ENCODE peak calls at places on chromosomes 12 and 14, in eight cellular contexts. P is T-helper 17 cell; Q is activated CD4-positive, alpha-beta T cell treated with anti-CD3 and anti-CD28 coated beads, Interleukin-2, amount 10 ng/mL, durations not matched to agents 7 days and 5 days; Y is C1 segment of cervical spinal cord; A is NCI-H345; U is H7; J is T47D; G is T-cell. W is an unnamed sample.

GRCh38 chr12:120849765-120850164 is 54.4 kb downstream of the SPPL3 start:
- DNase-seq in P (no peak), Y (no peak), A (no peak), G (no peak), Q (no peak), U (no peak), J (peak), W (no peak)

GRCh38 chr12:26787125-26787495 is 45.9 kb downstream of the ITPR2 start:
- DNase-seq in Y (no peak), A (no peak), P (no peak), U (no peak), J (no peak), G (no peak), Q (no peak), W (no peak)

GRCh38 chr14:34554540-34555250 is 15.2 kb upstream of the EAPP start:
- DNase-seq in U (peak), Y (no peak), J (peak), A (no peak), P (no peak), G (no peak), Q (peak), W (no peak)

GRCh38 chr12:8554451-8555195 is 13.9 kb upstream of the CLEC4E start:
- DNase-seq in Q (no peak), P (no peak), G (no peak), Y (no peak), A (no peak), U (no peak), J (no peak), W (no peak)

GRCh38 chr12:94091624-94092023 is 56.8 kb upstream of the PLXNC1 start:
- DNase-seq in P (no peak), A (no peak), J (no peak), G (no peak), Y (no peak), Q (no peak), U (no peak), W (no peak)

GRCh38 chr12:112018571-112019237 is 5.5 kb downstream of the ERP29 start:
- DNase-seq in U (no peak), Q (no peak), G (no peak), J (no peak), P (no peak), A (no peak), Y (no peak), W (no peak)

GRCh38 chr12:89453579-89453978 is 71.0 kb downstream of the GALNT4 start:
- DNase-seq in Q (no peak), G (no peak), U (no peak), A (no peak), J (no peak), Y (no peak), P (no peak), W (no peak)

GRCh38 chr12:71009414-71010142 is 89.0 kb upstream of the PTPRR start:
- DNase-seq in A (no peak), U (no peak), Q (no peak), J (no peak), P (no peak), Y (no peak), G (no peak), W (no peak)

GRCh38 chr12:127230843-127231260 is 1036.1 kb upstream of the TMEM132C start:
- DNase-seq in Y (no peak), A (no peak), G (no peak), U (no peak), Q (no peak), P (no peak), J (no peak), W (no peak)

GRCh38 chr12:121765573-121765972 is 27.9 kb downstream of the RHOF start:
- DNase-seq in Q (no peak), Y (no peak), P (no peak), G (no peak), J (no peak), U (peak), A (no peak), W (no peak)